ENCODE peak calls at places on chromosome 4, in five cellular contexts. R is GM12878, Z is GM12891, M is K562, H is H1. D is an unnamed sample.

GRCh38 chr4:166981847-166982246 is 252.4 kb downstream of the SPOCK3 start:
- DNase-seq in R (no peak), H (no peak), Z (no peak), M (no peak), D (no peak)

GRCh38 chr4:143085224-143085623 is 99.5 kb upstream of the USP38 start:
- DNase-seq in Z (no peak), M (no peak), H (no peak), R (no peak), D (no peak)

GRCh38 chr4:118351851-118352827 is 664 bp downstream of the PRSS12 start:
- DNase-seq in H (no peak), R (no peak), M (no peak), Z (peak; percentile 15), D (peak; percentile 4)

GRCh38 chr4:76212851-76213414 is 691 bp downstream of the SCARB2 start:
- DNase-seq in Z (no peak), H (no peak), M (no peak), R (no peak), D (no peak)

GRCh38 chr4:21830272-21830671 is 118.3 kb downstream of the KCNIP4 start:
- DNase-seq in H (no peak), R (no peak), M (no peak), Z (no peak), D (no peak)

GRCh38 chr4:135485371-135485770 is 1283.8 kb upstream of the PABPC4L start:
- DNase-seq in Z (no peak), H (no peak), M (no peak), R (no peak), D (no peak)

GRCh38 chr4:134024251-134024650 is 177.3 kb downstream of the PABPC4L start:
- DNase-seq in H (no peak), Z (no peak), M (no peak), R (no peak), D (no peak)

GRCh38 chr4:108540536-108540935 is 79.8 kb upstream of the RPL34 start:
- DNase-seq in M (no peak), Z (no peak), R (no peak), H (no peak), D (no peak)

GRCh38 chr4:13640149-13640671 is 12.7 kb upstream of the BOD1L1 start:
- DNase-seq in Z (no peak), M (no peak), H (peak; percentile 54), R (no peak), D (no peak)

GRCh38 chr4:165974647-165975335 is 101.8 kb downstream of the TLL1 start:
- DNase-seq in M (no peak), H (no peak), Z (no peak), R (no peak), D (no peak)

GRCh38 chr4:101200561-101200960 is 146.8 kb downstream of the PPP3CA start:
- DNase-seq in H (no peak), R (no peak), Z (no peak), M (no peak), D (no peak)

GRCh38 chr4:77310931-77311330 is 153.9 kb downstream of the CCNG2 start:
- DNase-seq in M (no peak), R (no peak), H (no peak), Z (no peak), D (no peak)

GRCh38 chr4:113444386-113444785 is 317.2 kb downstream of the CAMK2D start:
- DNase-seq in H (no peak), Z (no peak), R (no peak), M (no peak), D (no peak)

GRCh38 chr4:3112241-3112978 is 37.9 kb downstream of the HTT start:
- DNase-seq in H (no peak), R (no peak), M (no peak), Z (no peak), D (no peak)

GRCh38 chr4:133000012-133000411 is 149.1 kb upstream of the PCDH10 start:
- DNase-seq in Z (no peak), H (no peak), R (no peak), M (no peak), D (no peak)

GRCh38 chr4:149426461-149426860 is 389.2 kb downstream of the IQCM start:
- DNase-seq in H (no peak), Z (no peak), R (no peak), M (no peak), D (no peak)

GRCh38 chr4:8128096-8128856 is 30.3 kb downstream of the ABLIM2 start:
- DNase-seq in M (no peak), R (no peak), Z (no peak), H (no peak), D (no peak)

GRCh38 chr4:40405194-40405593 is 70.1 kb downstream of the CHRNA9 start:
- DNase-seq in M (no peak), R (no peak), H (no peak), Z (no peak), D (no peak)

GRCh38 chr4:77194366-77194765 is 37.4 kb downstream of the CCNG2 start:
- DNase-seq in R (no peak), H (no peak), Z (no peak), M (no peak), D (no peak)

GRCh38 chr4:19748911-19749473 is 502.7 kb upstream of the SLIT2 start:
- DNase-seq in Z (no peak), H (no peak), R (no peak), M (no peak), D (no peak)

GRCh38 chr4:98584265-98584664 is 74.1 kb downstream of the TSPAN5 start:
- DNase-seq in R (no peak), M (no peak), H (no peak), Z (no peak), D (no peak)

GRCh38 chr4:182807346-182807745 is 109.8 kb downstream of the DCTD start:
- DNase-seq in H (no peak), R (no peak), M (no peak), Z (no peak), D (no peak)

GRCh38 chr4:87916636-87917035 is 58.9 kb upstream of the SPP1 start:
- DNase-seq in Z (no peak), R (no peak), M (peak; percentile 5), H (no peak), D (no peak)

GRCh38 chr4:113157086-113157857 is 107.8 kb downstream of the ANK2 start:
- DNase-seq in Z (no peak), M (no peak), R (no peak), H (no peak), D (no peak)

GRCh38 chr4:104128850-104129213 is 365.9 kb downstream of the CXXC4 start:
- DNase-seq in H (no peak), Z (no peak), M (no peak), R (no peak), D (no peak)
- TF ChIP-seq TAF1 in H (no peak), Z (no peak), M (no peak), R (no peak), D (no peak)

DNA sequence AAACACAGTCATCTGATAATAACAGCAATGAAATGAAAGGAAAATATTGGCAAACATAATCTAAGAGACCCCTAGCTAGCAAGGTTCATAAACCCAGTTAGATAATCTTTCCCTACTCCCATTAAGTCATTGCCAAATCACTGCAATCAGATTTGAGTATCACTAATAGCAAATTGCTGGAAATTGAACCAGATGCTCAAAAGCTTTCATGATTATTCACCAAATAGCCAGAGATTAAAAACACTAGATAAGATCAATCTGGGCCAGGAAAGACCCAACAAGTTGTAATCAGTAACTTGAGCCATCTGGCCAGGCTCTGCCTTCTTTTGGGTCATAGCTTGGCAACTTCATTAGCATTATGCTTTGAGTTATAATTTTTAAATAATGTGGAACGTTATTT is 196.7 kb upstream of the EDNRA start:
- DNase-seq in Z (no peak), H (no peak), M (no peak), R (no peak), D (no peak)
- TF ChIP-seq POLR2AphosphoS5 in Z (no peak), H (no peak), M (no peak), R (no peak), D (no peak)

GRCh38 chr4:7041851-7042696 is 1.1 kb upstream of the TADA2B start:
- DNase-seq in M (peak; percentile 53), Z (peak; percentile 59), H (no peak), R (no peak), D (peak; percentile 59)

GRCh38 chr4:7045553-7045952 is 2.4 kb downstream of the TADA2B start:
- DNase-seq in M (no peak), R (no peak), Z (no peak), H (no peak), D (no peak)

GRCh38 chr4:7042697-7043464 is at the start of gene TADA2B:
- DNase-seq in R (peak; percentile 63), Z (peak; percentile 99), M (peak; percentile 100), H (peak; percentile 92), D (peak; percentile 98)

GRCh38 chr4:7044415-7044930 is 1.3 kb downstream of the TADA2B start:
- DNase-seq in H (no peak), R (no peak), Z (no peak), M (no peak), D (no peak)

DNA sequence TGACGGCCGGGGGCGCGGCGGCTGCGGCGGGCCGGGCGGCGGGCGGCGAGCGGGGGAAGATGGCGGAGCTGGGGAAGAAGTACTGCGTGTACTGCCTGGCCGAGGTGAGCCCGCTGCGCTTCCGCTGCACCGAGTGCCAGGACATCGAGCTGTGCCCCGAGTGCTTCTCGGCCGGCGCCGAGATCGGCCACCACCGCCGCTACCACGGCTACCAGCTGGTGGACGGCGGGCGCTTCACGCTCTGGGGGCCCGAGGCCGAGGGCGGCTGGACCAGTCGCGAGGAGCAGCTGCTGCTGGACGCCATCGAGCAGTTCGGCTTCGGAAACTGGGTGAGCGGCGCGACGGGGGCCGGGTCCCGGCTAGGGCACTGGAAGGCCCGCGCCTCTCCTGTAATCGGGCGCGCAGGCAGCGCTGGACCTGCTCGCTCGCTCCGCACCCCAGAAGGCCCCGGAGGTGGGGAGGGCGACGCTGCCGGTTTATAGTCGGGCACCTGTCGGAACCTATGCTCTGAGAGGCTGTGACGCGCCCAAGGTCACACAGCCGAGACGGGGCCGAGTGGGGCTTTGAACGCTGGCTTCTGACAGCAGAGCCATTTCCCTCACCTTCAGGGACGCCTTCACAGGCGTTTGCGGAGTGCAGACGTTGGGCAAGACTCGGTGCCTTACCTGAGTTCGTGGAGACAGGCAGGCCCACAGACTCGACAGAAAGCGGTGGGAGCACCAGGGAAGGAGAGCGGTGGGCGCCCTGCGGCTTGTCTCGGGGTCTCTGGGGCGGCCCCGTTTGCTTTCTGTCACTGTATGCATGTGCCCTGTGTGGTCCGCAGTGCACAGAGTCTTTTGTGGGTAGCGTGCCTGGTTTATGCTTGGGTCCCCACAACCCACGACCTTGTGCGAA is 596 bp downstream of the TADA2B start:
- DNase-seq in Z (peak; percentile 69), R (no peak), M (peak; percentile 47), H (no peak), D (peak; percentile 71)
- TF ChIP-seq POLR2A in Z (no peak), R (peak; percentile 73), M (no peak), H (no peak), D (no peak)

DNA sequence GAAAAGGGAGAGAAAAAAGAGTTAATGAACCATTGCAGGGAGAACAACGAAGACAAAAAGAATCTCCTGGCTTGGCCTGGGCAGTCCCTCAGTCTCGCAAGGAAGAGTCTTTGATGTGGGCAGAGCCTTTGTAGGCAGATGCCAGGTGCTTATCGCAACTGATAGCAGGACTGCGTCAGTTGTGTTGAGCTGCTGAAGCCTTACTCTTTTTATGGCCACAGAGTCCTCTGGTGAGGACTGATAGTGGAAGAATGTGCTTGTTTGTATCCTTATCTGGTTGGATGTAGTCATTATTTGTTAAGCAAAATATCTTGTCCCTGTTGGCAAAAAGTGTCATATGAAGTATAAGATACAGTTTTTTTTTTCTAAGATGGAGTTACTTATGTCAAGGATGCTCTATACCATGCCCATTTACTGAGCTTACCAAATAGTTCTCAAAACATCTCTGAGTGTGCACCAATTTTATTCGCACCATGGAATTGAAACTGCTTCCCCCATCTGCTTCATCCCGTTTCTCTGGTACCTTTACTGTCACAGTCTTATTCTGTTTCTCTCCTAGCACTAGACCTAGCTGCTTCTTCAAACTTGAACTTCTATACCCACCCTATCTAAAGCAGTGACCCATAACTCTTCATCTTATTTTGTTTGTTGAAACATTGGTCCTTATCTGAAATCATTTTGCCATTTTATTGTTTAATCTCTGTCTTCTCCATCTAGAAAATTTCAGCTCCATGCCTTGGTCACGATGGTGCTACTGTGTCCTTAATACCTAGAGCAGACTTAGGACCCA is 47.0 kb upstream of the SPRY1 start:
- DNase-seq in Z (no peak), H (no peak), R (no peak), M (peak; percentile 86), D (no peak)
- TF ChIP-seq TAF1 in Z (no peak), H (no peak), R (no peak), M (no peak), D (no peak)

D was measured in GM12892.